ENCODE peak calls at places on chromosomes 5 and 9, in seven cellular contexts. Y is uterus, T is GM06990, V is breast epithelium, A is IMR-90, J is fibroblast of pulmonary artery, R is prostate gland. U is an unnamed sample.

GRCh38 chr9:107976767-107977166 is 487.2 kb upstream of the KLF4 start:
- DNase-seq in Y (peak), T (no peak), R (no peak), A (no peak), J (peak), V (no peak), U (peak)

GRCh38 chr5:54304031-54304430 is 6.3 kb downstream of the ARL15 start:
- DNase-seq in J (no peak), R (no peak), A (no peak), V (no peak), Y (no peak), T (no peak), U (no peak)

GRCh38 chr5:108801776-108802175 is 54.1 kb downstream of the FER start:
- DNase-seq in R (no peak), A (peak), J (peak), Y (no peak), V (no peak), T (no peak), U (no peak)

GRCh38 chr9:83932001-83932400 is 10.8 kb upstream of the KIF27 start:
- DNase-seq in T (no peak), A (no peak), V (no peak), Y (no peak), J (no peak), R (no peak), U (no peak)

GRCh38 chr9:111891910-111892499 is 4.6 kb upstream of the UGCG start:
- DNase-seq in V (no peak), R (peak), T (no peak), Y (no peak), J (no peak), A (no peak), U (peak)

GRCh38 chr9:78366827-78367226 is 69.9 kb downstream of the PSAT1 start:
- DNase-seq in V (no peak), Y (no peak), R (no peak), T (no peak), A (no peak), J (no peak), U (no peak)

GRCh38 chr5:172048539-172049101 is 42.2 kb upstream of the FBXW11 start:
- DNase-seq in T (no peak), J (no peak), Y (no peak), R (no peak), V (no peak), A (peak), U (peak)

GRCh38 chr9:84057662-84058061 is 77.1 kb downstream of the RMI1 start:
- DNase-seq in Y (no peak), V (no peak), R (no peak), T (no peak), J (no peak), A (no peak), U (no peak)

GRCh38 chr5:149280124-149280523 is 8.5 kb downstream of the AFAP1L1 start:
- DNase-seq in V (no peak), J (no peak), Y (no peak), A (no peak), R (no peak), T (no peak), U (peak)

GRCh38 chr5:102855684-102856373 is 100.7 kb downstream of the PAM start:
- DNase-seq in R (no peak), Y (no peak), T (no peak), J (no peak), V (no peak), A (no peak), U (no peak)

GRCh38 chr5:102858808-102859207 is 103.7 kb downstream of the PAM start:
- DNase-seq in T (no peak), J (peak), Y (no peak), A (peak), R (no peak), V (no peak), U (no peak)

GRCh38 chr5:102858221-102858620 is 103.1 kb downstream of the PAM start:
- DNase-seq in J (no peak), Y (no peak), V (no peak), A (no peak), R (no peak), T (no peak), U (no peak)

GRCh38 chr5:102857090-102857818 is 102.1 kb downstream of the PAM start:
- DNase-seq in T (no peak), A (no peak), J (peak), Y (peak), R (no peak), V (no peak), U (no peak)

GRCh38 chr5:102856374-102856748 is 101.3 kb downstream of the PAM start:
- DNase-seq in A (peak), R (no peak), V (no peak), T (no peak), J (peak), Y (no peak), U (no peak)
- H3K4me3 ChIP-seq in A (no peak), R (no peak), V (no peak), T (no peak), J (no peak), Y (no peak), U (no peak)

GRCh38 chr9:92616199-92617129 is 53.5 kb downstream of the IPPK start:
- DNase-seq in A (no peak), Y (peak), J (no peak), T (no peak), R (no peak), V (peak), U (peak)
- TF ChIP-seq CTCF in A (no peak), Y (no peak), J (no peak), T (no peak), R (no peak), V (no peak), U (no peak)

GRCh38 chr5:132074091-132074771 is 642 bp downstream of the CSF2 start:
- DNase-seq in J (no peak), V (no peak), R (no peak), A (no peak), Y (no peak), T (no peak), U (no peak)
- H3K4me3 ChIP-seq in J (no peak), V (no peak), R (no peak), A (no peak), Y (no peak), T (no peak), U (no peak)

GRCh38 chr9:113511856-113512761 is 48.6 kb downstream of the RGS3 start:
- DNase-seq in Y (no peak), J (peak), V (no peak), T (peak), R (no peak), A (peak), U (no peak)
- TF ChIP-seq CTCF in Y (no peak), J (no peak), V (no peak), T (no peak), R (no peak), A (no peak), U (no peak)

DNA sequence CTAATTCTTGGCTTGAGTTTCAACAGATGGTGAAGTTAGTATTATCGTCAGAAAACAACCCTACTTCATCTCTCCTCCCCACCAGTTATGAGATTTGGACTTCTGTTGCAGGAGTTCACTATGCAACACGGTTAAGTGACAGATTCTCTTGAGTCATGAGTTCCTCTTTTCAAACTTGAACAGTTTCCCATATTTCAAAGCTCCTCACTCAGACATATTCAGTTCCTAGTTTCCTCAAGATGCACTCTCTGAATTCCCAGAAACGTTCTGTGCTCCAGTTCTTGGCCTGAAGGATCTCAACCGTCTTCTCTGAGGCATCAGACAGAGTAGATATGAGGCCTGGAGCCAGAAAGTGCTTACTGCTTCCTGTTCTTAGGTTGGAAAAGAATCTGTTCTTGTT is 7.3 kb upstream of the PTGER4 start:
- DNase-seq in V (no peak), T (no peak), A (no peak), J (no peak), Y (no peak), R (no peak), U (no peak)
- H3K4me3 ChIP-seq in V (no peak), T (no peak), A (no peak), J (no peak), Y (no peak), R (no peak), U (no peak)

GRCh38 chr9:72365525-72366256 is 683 bp upstream of the ZFAND5 start:
- DNase-seq in T (peak), J (peak), A (peak), Y (peak), R (peak), V (peak), U (peak)
- TF ChIP-seq CTCF in T (no peak), J (peak), A (peak), Y (no peak), R (peak), V (no peak), U (no peak)

DNA sequence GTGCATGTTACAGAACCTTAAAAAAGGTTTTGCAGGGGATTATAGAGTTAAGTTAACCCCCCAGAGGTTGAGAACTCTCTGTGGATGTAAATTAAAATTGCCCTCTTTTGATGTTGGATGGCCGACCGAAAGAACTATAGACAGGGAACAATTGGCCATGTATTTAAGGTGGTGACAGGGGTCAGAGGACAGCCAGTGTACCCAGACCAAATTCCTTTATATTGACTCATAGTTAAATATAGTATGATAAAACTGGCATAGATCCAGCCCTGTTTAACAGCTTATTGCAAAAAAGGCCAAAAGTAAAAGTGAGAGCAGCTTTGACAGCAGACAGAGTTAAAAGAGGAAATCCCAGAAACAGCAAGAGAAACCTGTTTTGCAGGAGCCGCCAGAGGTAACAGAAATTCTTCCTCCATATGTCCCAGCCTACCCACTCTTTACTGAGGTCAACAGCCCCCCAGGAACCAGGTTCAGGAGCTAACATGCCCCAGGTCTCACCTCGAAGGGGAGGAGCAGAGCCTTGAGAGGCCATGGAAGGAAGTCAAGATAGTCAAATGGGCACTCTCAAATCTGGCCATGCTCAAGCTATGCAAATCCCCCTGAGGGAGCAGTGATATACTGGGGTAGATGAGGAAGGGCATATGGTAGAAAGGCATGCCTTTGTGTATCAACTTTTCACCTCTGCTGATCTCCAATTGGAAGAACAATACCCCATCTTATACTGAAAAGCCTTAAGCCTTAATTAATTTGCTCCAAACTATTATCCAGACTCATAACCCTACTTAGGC is 156.4 kb upstream of the COX7C start:
- DNase-seq in R (no peak), V (no peak), Y (no peak), A (no peak), T (no peak), J (peak), U (no peak)
- H3K4me3 ChIP-seq in R (no peak), V (no peak), Y (no peak), A (no peak), T (no peak), J (no peak), U (no peak)

DNA sequence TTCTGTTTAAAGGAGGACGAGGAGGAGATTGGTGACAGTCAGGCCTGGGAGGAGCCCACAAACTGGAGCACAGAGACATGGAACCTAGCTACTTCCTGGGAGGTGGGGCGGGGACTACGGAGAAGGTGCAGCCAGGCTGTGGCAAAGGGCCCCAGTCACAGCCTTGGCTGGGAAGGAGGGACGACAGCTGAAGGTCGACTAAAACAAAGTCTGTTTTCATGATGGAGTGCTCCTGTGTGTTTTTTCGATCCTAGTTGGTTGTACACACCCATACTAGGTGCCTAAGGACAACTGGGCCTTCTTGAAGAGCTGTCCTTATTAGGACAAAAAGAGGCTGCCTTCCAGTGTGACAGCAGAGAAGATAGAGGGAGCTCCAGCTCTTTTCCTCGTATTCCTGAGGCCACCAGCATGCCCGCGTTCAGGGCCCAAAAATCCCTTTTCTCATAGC is 2.9 kb downstream of the CCDC107 start:
- DNase-seq in A (peak), R (no peak), J (peak), Y (no peak), V (peak), T (no peak), U (no peak)
- TF ChIP-seq CTCF in A (peak), R (peak), J (peak), Y (peak), V (no peak), T (peak), U (no peak)

DNA sequence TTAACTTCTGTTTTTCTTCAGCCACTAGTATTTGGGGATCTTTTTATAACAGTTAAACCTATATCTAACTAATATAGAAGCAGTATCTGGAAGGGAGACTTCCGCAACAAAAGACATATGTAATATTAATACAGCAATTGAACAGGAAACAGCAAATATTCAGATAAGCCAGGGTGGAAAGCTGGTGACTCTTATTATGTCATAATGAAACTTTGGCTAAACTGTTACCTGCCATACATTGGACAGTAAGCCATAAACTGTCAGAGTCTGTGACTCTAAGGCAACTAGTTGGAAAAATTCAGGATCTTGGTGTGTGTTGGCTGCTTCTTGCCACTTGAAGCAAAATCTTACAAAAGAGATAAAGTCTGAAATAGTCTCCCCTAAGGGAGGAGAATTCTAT is 54.5 kb upstream of the SNX2 start:
- DNase-seq in T (no peak), R (no peak), V (no peak), A (no peak), Y (no peak), J (no peak), U (no peak)
- H3K4me3 ChIP-seq in T (no peak), R (no peak), V (no peak), A (no peak), Y (no peak), J (no peak), U (no peak)

GRCh38 chr5:106006242-106006641 is 1664.5 kb downstream of the EFNA5 start:
- DNase-seq in R (no peak), A (no peak), V (no peak), J (no peak), T (no peak), Y (no peak), U (no peak)
- TF ChIP-seq CTCF in R (no peak), A (no peak), V (no peak), J (no peak), T (no peak), Y (no peak), U (no peak)